ENCODE peak calls at places on chromosomes 5 and 9, in five cellular contexts. One of them, this sample, is unnamed. For H3K27me3 and H3K4me1, the result is how much of the 10 kb centered on the place peaks cover.

GRCh38 chr9:109012009-109012875 is 1.1 kb downstream of the CTNNAL1 start:
- DNase-seq in prostate gland: peak
- DNase-seq in lung: peak
- DNase-seq in cardiac muscle cell: peak
- DNase-seq in psoas muscle: peak
- DNase-seq in this sample: peak

GRCh38 chr5:75192804-75193203 is 43.9 kb downstream of the ANKRD31 start:
- DNase-seq in prostate gland: no peak
- DNase-seq in psoas muscle: no peak
- DNase-seq in cardiac muscle cell: no peak
- DNase-seq in lung: no peak
- DNase-seq in this sample: no peak

GRCh38 chr9:22446950-22447606 is 454 bp downstream of the DMRTA1 start:
- DNase-seq in lung: peak
- DNase-seq in prostate gland: peak
- DNase-seq in psoas muscle: peak
- DNase-seq in cardiac muscle cell: peak
- DNase-seq in this sample: peak

GRCh38 chr9:118954822-118955221 is 414.4 kb downstream of the BRINP1 start:
- DNase-seq in lung: no peak
- DNase-seq in cardiac muscle cell: no peak
- DNase-seq in psoas muscle: no peak
- DNase-seq in prostate gland: no peak
- DNase-seq in this sample: no peak

GRCh38 chr9:5718296-5719032 is 89.6 kb downstream of the RIC1 start:
- DNase-seq in lung: no peak
- DNase-seq in prostate gland: no peak
- DNase-seq in psoas muscle: no peak
- DNase-seq in cardiac muscle cell: no peak
- DNase-seq in this sample: no peak

GRCh38 chr9:20397348-20397747 is 225.0 kb downstream of the MLLT3 start:
- DNase-seq in prostate gland: no peak
- DNase-seq in psoas muscle: no peak
- DNase-seq in cardiac muscle cell: no peak
- DNase-seq in lung: no peak
- DNase-seq in this sample: no peak

GRCh38 chr9:91222457-91222856 is 139.3 kb downstream of the AUH start:
- DNase-seq in cardiac muscle cell: no peak
- DNase-seq in prostate gland: no peak
- DNase-seq in psoas muscle: no peak
- DNase-seq in lung: no peak
- DNase-seq in this sample: no peak

GRCh38 chr9:88258012-88258411 is 119.7 kb upstream of the SPATA31C2 start:
- DNase-seq in cardiac muscle cell: peak
- DNase-seq in psoas muscle: peak
- DNase-seq in prostate gland: no peak
- DNase-seq in lung: no peak
- DNase-seq in this sample: peak

GRCh38 chr5:150266807-150267408 is 22.7 kb downstream of the CAMK2A start:
- DNase-seq in cardiac muscle cell: no peak
- DNase-seq in prostate gland: no peak
- DNase-seq in psoas muscle: no peak
- DNase-seq in lung: no peak
- DNase-seq in this sample: peak

GRCh38 chr5:177396807-177397206 is 3.7 kb downstream of the PFN3 start:
- DNase-seq in psoas muscle: no peak
- DNase-seq in prostate gland: no peak
- DNase-seq in lung: no peak
- DNase-seq in cardiac muscle cell: no peak
- DNase-seq in this sample: no peak

GRCh38 chr5:151020304-151021031 is at the start of gene GPX3:
- DNase-seq in lung: peak
- DNase-seq in cardiac muscle cell: peak
- DNase-seq in prostate gland: peak
- DNase-seq in psoas muscle: peak
- DNase-seq in this sample: peak

GRCh38 chr5:179774442-179774841 is 19.3 kb upstream of the LTC4S start:
- DNase-seq in prostate gland: no peak
- DNase-seq in lung: no peak
- DNase-seq in cardiac muscle cell: no peak
- DNase-seq in psoas muscle: no peak
- DNase-seq in this sample: peak

GRCh38 chr5:168372351-168372946 is 81.0 kb downstream of the WWC1 start:
- DNase-seq in cardiac muscle cell: no peak
- DNase-seq in psoas muscle: no peak
- DNase-seq in prostate gland: no peak
- DNase-seq in lung: no peak
- DNase-seq in this sample: no peak

GRCh38 chr9:92378825-92379535 is 25.4 kb downstream of the OGN start:
- DNase-seq in psoas muscle: no peak
- DNase-seq in cardiac muscle cell: no peak
- DNase-seq in lung: no peak
- DNase-seq in prostate gland: no peak
- DNase-seq in this sample: no peak

GRCh38 chr9:122133984-122134535 is 25.5 kb downstream of the NDUFA8 start:
- DNase-seq in prostate gland: no peak
- DNase-seq in cardiac muscle cell: no peak
- DNase-seq in psoas muscle: no peak
- DNase-seq in lung: no peak
- DNase-seq in this sample: no peak

GRCh38 chr5:39742916-39743315 is 318.1 kb upstream of the DAB2 start:
- DNase-seq in cardiac muscle cell: no peak
- DNase-seq in psoas muscle: no peak
- DNase-seq in prostate gland: no peak
- DNase-seq in lung: no peak
- DNase-seq in this sample: no peak

GRCh38 chr5:33303696-33304095 is 137.1 kb upstream of the TARS1 start:
- DNase-seq in prostate gland: no peak
- DNase-seq in psoas muscle: no peak
- DNase-seq in lung: no peak
- DNase-seq in cardiac muscle cell: no peak
- DNase-seq in this sample: no peak

GRCh38 chr5:171397190-171397589 is 9.5 kb downstream of the NPM1 start:
- DNase-seq in lung: no peak
- DNase-seq in psoas muscle: no peak
- DNase-seq in prostate gland: no peak
- DNase-seq in cardiac muscle cell: no peak
- DNase-seq in this sample: no peak

GRCh38 chr9:7802666-7803065 is 3.1 kb upstream of the DMAC1 start:
- DNase-seq in psoas muscle: no peak
- DNase-seq in lung: no peak
- DNase-seq in cardiac muscle cell: no peak
- DNase-seq in prostate gland: no peak
- DNase-seq in this sample: no peak

GRCh38 chr5:90940227-90940995 is 381.8 kb downstream of the ADGRV1 start:
- DNase-seq in lung: no peak
- DNase-seq in psoas muscle: no peak
- DNase-seq in cardiac muscle cell: peak
- DNase-seq in prostate gland: no peak
- DNase-seq in this sample: no peak

GRCh38 chr9:31272456-31273295 is 1111.8 kb upstream of the ACO1 start:
- DNase-seq in cardiac muscle cell: no peak
- DNase-seq in psoas muscle: no peak
- DNase-seq in prostate gland: no peak
- DNase-seq in lung: no peak
- DNase-seq in this sample: no peak

GRCh38 chr5:91456928-91457571 is 73.9 kb upstream of the ARRDC3 start:
- DNase-seq in prostate gland: no peak
- DNase-seq in lung: no peak
- DNase-seq in psoas muscle: no peak
- DNase-seq in cardiac muscle cell: no peak
- DNase-seq in this sample: no peak

GRCh38 chr9:68555416-68555815 is 14.7 kb upstream of the TMEM252 start:
- DNase-seq in cardiac muscle cell: no peak
- DNase-seq in lung: no peak
- DNase-seq in prostate gland: no peak
- DNase-seq in psoas muscle: no peak
- DNase-seq in this sample: no peak

GRCh38 chr5:178356459-178356872 is 123.9 kb upstream of the PHYKPL start:
- DNase-seq in lung: no peak
- DNase-seq in psoas muscle: no peak
- DNase-seq in prostate gland: peak
- DNase-seq in cardiac muscle cell: no peak
- DNase-seq in this sample: peak

GRCh38 chr5:144457160-144457559 is 286.5 kb downstream of the KCTD16 start:
- DNase-seq in prostate gland: no peak
- DNase-seq in lung: no peak
- DNase-seq in psoas muscle: no peak
- DNase-seq in cardiac muscle cell: no peak
- DNase-seq in this sample: no peak

GRCh38 chr9:82570226-82570625 is 492.7 kb downstream of the RASEF start:
- DNase-seq in prostate gland: no peak
- DNase-seq in cardiac muscle cell: no peak
- DNase-seq in lung: no peak
- DNase-seq in psoas muscle: no peak
- DNase-seq in this sample: no peak
- H3K4me3 ChIP-seq in prostate gland: no peak
- H3K4me3 ChIP-seq in cardiac muscle cell: no peak
- H3K4me3 ChIP-seq in lung: no peak
- H3K4me3 ChIP-seq in psoas muscle: no peak
- H3K4me3 ChIP-seq in this sample: no peak

GRCh38 chr9:136685792-136686533 is 1.3 kb downstream of the AGPAT2 start:
- DNase-seq in prostate gland: no peak
- DNase-seq in psoas muscle: no peak
- DNase-seq in lung: no peak
- DNase-seq in cardiac muscle cell: no peak
- DNase-seq in this sample: peak
- H3K27me3 ChIP-seq in prostate gland: under half
- H3K27me3 ChIP-seq in psoas muscle: under half
- H3K27me3 ChIP-seq in lung: under half
- H3K27me3 ChIP-seq in cardiac muscle cell: under half
- H3K27me3 ChIP-seq in this sample: under half

DNA sequence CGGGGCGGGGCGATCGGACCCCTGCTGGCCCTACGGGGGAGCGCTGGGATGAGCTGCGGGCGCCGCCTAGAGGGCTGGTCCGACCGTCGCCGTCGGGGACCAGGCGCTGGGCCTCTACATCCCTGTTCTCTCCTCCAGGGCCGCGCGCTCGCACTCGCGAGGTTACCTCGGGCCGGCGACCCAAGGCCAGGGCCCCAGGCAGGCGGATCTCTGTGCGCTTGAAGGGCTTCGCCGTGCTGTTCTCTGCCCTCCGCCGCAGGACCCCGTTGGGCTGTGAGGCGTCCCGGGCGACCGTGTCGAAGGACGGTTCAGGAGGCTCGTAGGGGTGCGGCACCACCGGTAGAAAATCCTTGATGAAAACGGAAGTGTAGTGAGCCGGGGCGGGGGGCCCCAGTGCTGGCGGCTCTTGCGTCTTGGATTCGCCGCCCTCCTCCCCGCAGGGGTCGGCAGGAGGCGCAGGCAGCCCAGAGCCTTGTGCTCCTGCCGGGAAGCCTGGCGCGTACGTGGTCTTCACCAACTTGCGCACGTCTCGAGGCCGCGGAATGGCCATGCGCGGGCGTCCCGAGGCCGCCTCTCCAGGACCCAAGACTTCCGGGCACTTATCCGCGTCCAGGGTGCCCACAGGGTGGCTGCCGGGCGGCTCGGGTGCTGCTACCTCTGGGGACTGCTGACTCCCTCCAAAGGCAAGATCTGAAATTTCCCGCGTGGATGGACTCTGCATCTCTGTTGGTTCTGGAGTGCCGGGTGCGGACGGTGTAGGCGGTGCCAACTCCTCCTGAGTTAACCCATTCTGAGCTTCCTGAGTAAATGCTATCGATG is 2.0 kb downstream of the PROB1 start:
- DNase-seq in psoas muscle: peak
- DNase-seq in cardiac muscle cell: peak
- DNase-seq in lung: peak
- DNase-seq in prostate gland: peak
- DNase-seq in this sample: peak
- H3K4me1 ChIP-seq in psoas muscle: half or more
- H3K4me1 ChIP-seq in cardiac muscle cell: under half
- H3K4me1 ChIP-seq in lung: under half
- H3K4me1 ChIP-seq in prostate gland: under half
- H3K4me1 ChIP-seq in this sample: under half

DNA sequence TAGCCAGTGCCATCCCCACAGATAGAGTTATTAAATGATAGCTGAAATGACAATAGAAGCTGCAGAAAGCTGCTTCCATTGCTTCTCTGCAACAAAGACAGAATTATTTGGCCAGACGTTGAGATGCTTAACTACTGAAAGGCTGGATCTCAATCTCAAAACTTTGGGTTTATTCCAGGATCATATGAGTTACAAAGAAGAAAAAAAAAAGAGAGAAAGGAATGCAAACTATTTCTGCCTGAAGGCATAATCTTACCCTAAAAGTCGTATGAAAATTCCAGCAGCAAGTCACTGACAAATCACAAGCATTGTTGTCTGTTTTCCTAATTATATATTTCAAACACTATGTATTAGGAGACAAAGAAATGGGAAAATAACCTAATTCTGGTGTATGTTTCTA is 12.8 kb upstream of the TYRP1 start:
- DNase-seq in psoas muscle: no peak
- DNase-seq in prostate gland: no peak
- DNase-seq in lung: no peak
- DNase-seq in cardiac muscle cell: no peak
- DNase-seq in this sample: no peak
- H3K4me3 ChIP-seq in psoas muscle: no peak
- H3K4me3 ChIP-seq in prostate gland: no peak
- H3K4me3 ChIP-seq in lung: no peak
- H3K4me3 ChIP-seq in cardiac muscle cell: no peak
- H3K4me3 ChIP-seq in this sample: no peak

DNA sequence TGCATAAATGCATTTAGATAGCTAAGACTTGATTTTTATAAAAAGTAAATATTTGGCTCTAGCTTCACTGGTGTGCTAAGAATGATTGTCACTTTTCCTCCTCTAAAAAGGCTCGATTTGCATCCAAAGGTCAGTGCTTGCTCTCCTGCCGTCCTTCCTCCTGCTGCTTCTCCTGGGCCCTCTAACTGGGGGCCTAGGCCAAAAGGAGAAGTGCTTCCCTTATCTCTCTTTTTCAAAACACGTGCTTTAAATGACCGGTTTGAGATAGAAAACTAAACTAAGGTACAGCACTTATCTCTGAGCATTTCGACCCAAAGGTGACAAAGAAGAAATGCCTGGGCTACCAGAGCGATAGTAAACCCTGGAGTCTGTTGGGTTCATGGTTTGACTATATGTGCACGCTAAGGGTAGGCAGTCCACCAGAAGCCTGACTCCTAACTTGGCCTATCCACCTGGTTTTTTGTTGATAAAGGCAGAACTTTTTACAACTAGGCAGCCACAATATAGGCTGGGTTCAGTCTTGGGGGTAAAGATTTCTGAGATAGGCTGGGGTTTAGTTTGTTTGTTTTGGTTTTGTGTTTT is 3.9 kb downstream of the NR2F1-AS1 start:
- DNase-seq in cardiac muscle cell: no peak
- DNase-seq in psoas muscle: no peak
- DNase-seq in lung: no peak
- DNase-seq in prostate gland: no peak
- DNase-seq in this sample: no peak
- H3K27me3 ChIP-seq in cardiac muscle cell: half or more
- H3K27me3 ChIP-seq in psoas muscle: under half
- H3K27me3 ChIP-seq in lung: under half
- H3K27me3 ChIP-seq in prostate gland: under half
- H3K27me3 ChIP-seq in this sample: under half

DNA sequence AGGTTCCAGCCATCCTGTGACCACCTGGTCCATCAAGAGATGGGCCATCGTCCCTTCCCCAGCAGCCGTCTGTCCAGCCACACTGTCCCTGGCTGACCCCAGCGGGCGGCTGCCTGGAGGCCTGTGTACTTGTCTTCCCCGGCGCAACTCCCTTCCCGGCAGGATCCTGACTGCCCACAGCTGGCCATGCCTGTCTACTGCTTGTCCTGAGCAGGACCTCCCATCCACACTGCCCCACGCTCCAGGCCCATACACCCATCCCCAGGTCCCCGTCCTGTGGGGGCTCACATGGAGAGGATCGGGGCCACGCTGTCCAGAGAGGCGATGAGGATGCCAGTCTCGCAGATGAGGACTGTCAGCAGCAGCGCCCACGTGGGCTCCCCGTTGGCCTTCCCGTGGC is 35.5 kb downstream of the SLC12A7 start:
- DNase-seq in prostate gland: no peak
- DNase-seq in lung: no peak
- DNase-seq in psoas muscle: no peak
- DNase-seq in cardiac muscle cell: no peak
- DNase-seq in this sample: no peak
- H3K4me1 ChIP-seq in prostate gland: under half
- H3K4me1 ChIP-seq in lung: under half
- H3K4me1 ChIP-seq in psoas muscle: under half
- H3K4me1 ChIP-seq in cardiac muscle cell: under half
- H3K4me1 ChIP-seq in this sample: under half

This sample was measured in right cardiac atrium.